ENCODE peak calls at places on chromosomes 3 and 15, in six cellular contexts. One of them, this sample, is unnamed. For H3K4me1, the result is how much of the 10 kb centered on the place peaks cover.

GRCh38 chr15:53210653-53211052 is 420.5 kb upstream of the ONECUT1 start:
- DNase-seq in suprapubic skin: no peak
- DNase-seq in mesendoderm: no peak
- DNase-seq in IMR-90: no peak
- DNase-seq in transverse colon: no peak
- DNase-seq in A549: no peak
- DNase-seq in this sample: no peak

GRCh38 chr3:46293035-46293724 is 50.9 kb downstream of the CCR3 start:
- DNase-seq in suprapubic skin: no peak
- DNase-seq in A549: no peak
- DNase-seq in mesendoderm: peak
- DNase-seq in IMR-90: no peak
- DNase-seq in transverse colon: no peak
- DNase-seq in this sample: no peak

GRCh38 chr3:171380711-171381435 is 79.3 kb downstream of the TNIK start:
- DNase-seq in A549: no peak
- DNase-seq in transverse colon: no peak
- DNase-seq in IMR-90: no peak
- DNase-seq in suprapubic skin: no peak
- DNase-seq in mesendoderm: no peak
- DNase-seq in this sample: no peak

GRCh38 chr3:10192953-10193691 is 28.4 kb downstream of the IRAK2 start:
- DNase-seq in mesendoderm: peak
- DNase-seq in A549: peak
- DNase-seq in IMR-90: peak
- DNase-seq in transverse colon: peak
- DNase-seq in suprapubic skin: no peak
- DNase-seq in this sample: peak

GRCh38 chr15:25741253-25741575 is 121.9 kb downstream of the ATP10A start:
- DNase-seq in IMR-90: no peak
- DNase-seq in A549: no peak
- DNase-seq in transverse colon: no peak
- DNase-seq in suprapubic skin: no peak
- DNase-seq in mesendoderm: no peak
- DNase-seq in this sample: no peak

GRCh38 chr3:102233881-102234280 is 200.9 kb upstream of the ZPLD1 start:
- DNase-seq in IMR-90: no peak
- DNase-seq in A549: no peak
- DNase-seq in mesendoderm: no peak
- DNase-seq in suprapubic skin: no peak
- DNase-seq in transverse colon: no peak
- DNase-seq in this sample: peak

GRCh38 chr3:94269763-94270162 is 206.9 kb downstream of the NSUN3 start:
- DNase-seq in transverse colon: no peak
- DNase-seq in suprapubic skin: no peak
- DNase-seq in A549: no peak
- DNase-seq in mesendoderm: peak
- DNase-seq in IMR-90: no peak
- DNase-seq in this sample: no peak

GRCh38 chr3:126715432-126715831 is 11.4 kb downstream of the CHCHD6 start:
- DNase-seq in IMR-90: no peak
- DNase-seq in transverse colon: no peak
- DNase-seq in mesendoderm: no peak
- DNase-seq in suprapubic skin: no peak
- DNase-seq in A549: no peak
- DNase-seq in this sample: no peak

GRCh38 chr3:120350431-120350941 is 1.3 kb upstream of the LRRC58 start:
- DNase-seq in transverse colon: peak
- DNase-seq in mesendoderm: peak
- DNase-seq in A549: peak
- DNase-seq in suprapubic skin: no peak
- DNase-seq in IMR-90: peak
- DNase-seq in this sample: peak

GRCh38 chr3:197132916-197133530 is 103.4 kb upstream of the MELTF start:
- DNase-seq in A549: no peak
- DNase-seq in mesendoderm: no peak
- DNase-seq in transverse colon: no peak
- DNase-seq in IMR-90: no peak
- DNase-seq in suprapubic skin: no peak
- DNase-seq in this sample: peak

GRCh38 chr15:93236924-93237323 is 147.9 kb upstream of the RGMA start:
- DNase-seq in A549: no peak
- DNase-seq in mesendoderm: peak
- DNase-seq in suprapubic skin: no peak
- DNase-seq in IMR-90: no peak
- DNase-seq in transverse colon: no peak
- DNase-seq in this sample: no peak

GRCh38 chr3:120642368-120642948 is 39.6 kb downstream of the HGD start:
- DNase-seq in suprapubic skin: no peak
- DNase-seq in IMR-90: peak
- DNase-seq in mesendoderm: peak
- DNase-seq in transverse colon: no peak
- DNase-seq in A549: no peak
- DNase-seq in this sample: no peak

GRCh38 chr3:138833908-138834358 is 795 bp downstream of the PIK3CB start:
- DNase-seq in suprapubic skin: no peak
- DNase-seq in A549: no peak
- DNase-seq in mesendoderm: peak
- DNase-seq in IMR-90: peak
- DNase-seq in transverse colon: no peak
- DNase-seq in this sample: peak

GRCh38 chr15:32959077-32959476 is 235.4 kb downstream of the FMN1 start:
- DNase-seq in A549: no peak
- DNase-seq in IMR-90: peak
- DNase-seq in suprapubic skin: no peak
- DNase-seq in transverse colon: no peak
- DNase-seq in mesendoderm: no peak
- DNase-seq in this sample: no peak

GRCh38 chr3:141386611-141387110 is 18.4 kb downstream of the ZBTB38 start:
- DNase-seq in IMR-90: peak
- DNase-seq in suprapubic skin: no peak
- DNase-seq in mesendoderm: no peak
- DNase-seq in transverse colon: no peak
- DNase-seq in A549: no peak
- DNase-seq in this sample: no peak

GRCh38 chr3:172750069-172750367 is 508 bp upstream of the ECT2 start:
- DNase-seq in suprapubic skin: no peak
- DNase-seq in A549: no peak
- DNase-seq in IMR-90: no peak
- DNase-seq in transverse colon: no peak
- DNase-seq in mesendoderm: no peak
- DNase-seq in this sample: no peak

GRCh38 chr15:63997715-63998442 is 48.4 kb downstream of the DAPK2 start:
- DNase-seq in transverse colon: no peak
- DNase-seq in IMR-90: no peak
- DNase-seq in suprapubic skin: no peak
- DNase-seq in A549: no peak
- DNase-seq in mesendoderm: no peak
- DNase-seq in this sample: no peak

GRCh38 chr3:155282416-155283091 is 10.9 kb downstream of the STRIT1 start:
- DNase-seq in mesendoderm: no peak
- DNase-seq in A549: no peak
- DNase-seq in transverse colon: no peak
- DNase-seq in IMR-90: peak
- DNase-seq in suprapubic skin: no peak
- DNase-seq in this sample: no peak

GRCh38 chr3:111850481-111850880 is 8.6 kb upstream of the PHLDB2 start:
- DNase-seq in suprapubic skin: no peak
- DNase-seq in A549: no peak
- DNase-seq in mesendoderm: no peak
- DNase-seq in transverse colon: no peak
- DNase-seq in IMR-90: peak
- DNase-seq in this sample: peak

GRCh38 chr3:52498134-52499054 is 3.3 kb downstream of the STAB1 start:
- DNase-seq in A549: no peak
- DNase-seq in mesendoderm: no peak
- DNase-seq in transverse colon: peak
- DNase-seq in IMR-90: peak
- DNase-seq in suprapubic skin: no peak
- DNase-seq in this sample: no peak

GRCh38 chr15:68666120-68666811 is 87.5 kb downstream of the CORO2B start:
- DNase-seq in transverse colon: no peak
- DNase-seq in suprapubic skin: peak
- DNase-seq in IMR-90: no peak
- DNase-seq in mesendoderm: no peak
- DNase-seq in A549: no peak
- DNase-seq in this sample: no peak

DNA sequence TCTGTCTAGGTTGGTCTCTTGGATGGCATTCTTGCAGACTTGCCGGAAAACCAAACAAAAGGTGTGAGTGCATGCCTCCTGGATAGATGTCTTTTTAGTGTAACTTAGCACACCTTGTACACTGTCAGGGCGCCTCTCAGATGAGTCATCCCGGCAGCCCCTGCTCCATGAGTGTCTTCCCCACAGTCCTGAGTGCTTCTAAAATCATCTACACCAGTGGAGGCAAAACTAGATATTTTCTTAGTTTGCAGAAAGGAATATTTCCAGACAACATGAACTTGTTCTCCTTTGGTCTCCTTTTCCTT is 98.0 kb downstream of the IGF1R start:
- DNase-seq in A549: no peak
- DNase-seq in suprapubic skin: no peak
- DNase-seq in transverse colon: no peak
- DNase-seq in IMR-90: no peak
- DNase-seq in mesendoderm: no peak
- DNase-seq in this sample: peak
- H3K4me1 ChIP-seq in A549: half or more
- H3K4me1 ChIP-seq in suprapubic skin: under half
- H3K4me1 ChIP-seq in transverse colon: under half
- H3K4me1 ChIP-seq in IMR-90: under half
- H3K4me1 ChIP-seq in mesendoderm: under half
- H3K4me1 ChIP-seq in this sample: under half

GRCh38 chr3:149216195-149216869 is 5.3 kb downstream of the CP start:
- DNase-seq in IMR-90: no peak
- DNase-seq in transverse colon: peak
- DNase-seq in mesendoderm: no peak
- DNase-seq in suprapubic skin: no peak
- DNase-seq in A549: no peak
- DNase-seq in this sample: no peak
- H3K4me1 ChIP-seq in IMR-90: under half
- H3K4me1 ChIP-seq in transverse colon: under half
- H3K4me1 ChIP-seq in mesendoderm: under half
- H3K4me1 ChIP-seq in suprapubic skin: under half
- H3K4me1 ChIP-seq in A549: under half
- H3K4me1 ChIP-seq in this sample: under half

DNA sequence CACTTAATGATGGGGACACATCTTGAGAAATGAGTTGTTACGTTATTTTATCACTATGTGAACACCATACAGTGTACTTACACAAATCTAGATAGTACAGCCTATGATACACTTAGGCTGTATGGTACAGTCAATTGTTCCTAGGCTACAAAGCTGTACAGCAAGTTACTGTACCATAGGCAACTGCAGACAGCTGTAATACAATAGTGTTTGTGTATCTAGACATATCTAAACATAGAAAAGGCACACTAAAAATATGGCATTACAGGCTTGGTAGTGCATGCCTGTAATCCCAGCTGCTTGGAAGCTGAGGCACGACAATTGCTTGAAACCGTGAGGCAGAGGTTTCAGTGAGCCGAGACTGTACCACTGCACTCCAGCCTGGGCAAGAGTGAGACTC is 55.8 kb upstream of the PLXND1 start:
- DNase-seq in mesendoderm: no peak
- DNase-seq in transverse colon: no peak
- DNase-seq in suprapubic skin: no peak
- DNase-seq in IMR-90: no peak
- DNase-seq in A549: no peak
- DNase-seq in this sample: no peak
- H3K4me1 ChIP-seq in mesendoderm: under half
- H3K4me1 ChIP-seq in transverse colon: under half
- H3K4me1 ChIP-seq in suprapubic skin: half or more
- H3K4me1 ChIP-seq in IMR-90: under half
- H3K4me1 ChIP-seq in A549: half or more
- H3K4me1 ChIP-seq in this sample: half or more

DNA sequence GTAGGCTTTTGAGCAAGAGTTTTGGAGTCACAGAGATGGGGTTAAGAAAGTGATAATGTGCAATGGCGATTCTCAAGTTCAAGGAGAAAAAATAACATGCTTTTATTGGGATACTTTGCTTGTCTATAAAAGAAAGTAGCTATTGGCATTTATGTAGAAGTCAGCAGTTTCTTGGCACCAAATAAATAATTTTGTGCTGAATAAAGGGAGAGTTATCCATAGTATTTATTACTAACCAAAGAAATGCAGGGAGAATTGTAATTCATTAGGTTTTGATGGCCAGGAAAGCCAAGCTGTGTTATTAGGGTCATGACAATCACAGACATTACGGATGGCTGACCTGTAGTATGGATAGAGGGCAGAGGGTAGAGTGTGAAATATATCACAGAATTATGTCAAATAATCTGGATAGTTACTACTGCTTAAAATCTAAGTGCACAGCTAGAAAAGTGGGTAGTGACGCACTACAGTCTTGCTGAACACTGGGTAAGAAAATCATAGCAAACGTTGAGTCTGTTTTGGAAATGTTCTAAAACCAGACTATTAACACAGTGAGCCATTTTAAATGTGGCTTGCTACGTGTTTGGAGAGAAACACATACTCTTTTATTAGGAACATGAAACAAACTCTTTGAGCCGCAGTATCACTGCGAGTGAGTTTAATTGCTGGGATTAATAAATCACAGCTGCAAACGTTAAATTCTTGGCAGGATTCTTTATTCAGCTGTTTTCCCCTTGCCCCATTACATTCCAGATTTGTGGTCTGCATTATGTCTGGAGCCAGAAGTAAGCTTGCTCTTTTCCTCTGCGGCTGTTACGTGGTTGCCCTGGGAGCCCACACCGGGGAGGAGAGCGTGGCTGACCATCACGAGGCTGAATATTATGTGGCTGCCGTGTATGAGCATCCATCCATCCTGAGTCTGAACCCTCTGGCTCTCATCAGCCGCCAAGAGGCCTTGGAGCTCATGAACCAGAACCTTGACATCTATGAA is 33.4 kb downstream of the BTD start:
- DNase-seq in transverse colon: peak
- DNase-seq in A549: no peak
- DNase-seq in mesendoderm: no peak
- DNase-seq in suprapubic skin: no peak
- DNase-seq in IMR-90: peak
- DNase-seq in this sample: no peak
- H3K4me1 ChIP-seq in transverse colon: under half
- H3K4me1 ChIP-seq in A549: half or more
- H3K4me1 ChIP-seq in mesendoderm: under half
- H3K4me1 ChIP-seq in suprapubic skin: under half
- H3K4me1 ChIP-seq in IMR-90: under half
- H3K4me1 ChIP-seq in this sample: half or more

GRCh38 chr3:66489577-66489976 is 11.2 kb downstream of the LRIG1 start:
- DNase-seq in suprapubic skin: no peak
- DNase-seq in A549: no peak
- DNase-seq in transverse colon: no peak
- DNase-seq in mesendoderm: no peak
- DNase-seq in IMR-90: no peak
- DNase-seq in this sample: no peak
- H3K4me1 ChIP-seq in suprapubic skin: half or more
- H3K4me1 ChIP-seq in A549: under half
- H3K4me1 ChIP-seq in transverse colon: half or more
- H3K4me1 ChIP-seq in mesendoderm: under half
- H3K4me1 ChIP-seq in IMR-90: under half
- H3K4me1 ChIP-seq in this sample: under half